ENCODE peak calls at places on chromosomes 4 and X, in four cellular contexts. E is CD8-positive, alpha-beta T cell; T is endothelial cell; C is neural crest cell. G is an unnamed sample.

GRCh38 chrX:13094780-13095425 is 50.5 kb upstream of the FAM9C start:
- DNase-seq in T (no peak), C (no peak), E (no peak), G (no peak)

GRCh38 chrX:34866636-34867035 is 76.0 kb upstream of the FAM47B start:
- DNase-seq in C (no peak), T (no peak), E (no peak), G (no peak)

GRCh38 chrX:68830486-68831404 is 1.9 kb downstream of the EFNB1 start:
- DNase-seq in E (no peak), C (no peak), T (no peak), G (no peak)

GRCh38 chr4:83219344-83219990 is 65.1 kb downstream of the COQ2 start:
- DNase-seq in T (no peak), C (no peak), E (no peak), G (no peak)

GRCh38 chr4:133741766-133742165 is 459.8 kb downstream of the PABPC4L start:
- DNase-seq in T (no peak), E (no peak), C (no peak), G (no peak)

GRCh38 chr4:131459430-131460101 is 1689.5 kb upstream of the PCDH10 start:
- DNase-seq in E (no peak), C (no peak), T (no peak), G (no peak)

GRCh38 chrX:37314526-37314925 is 34.6 kb upstream of the PRRG1 start:
- DNase-seq in T (no peak), C (no peak), E (no peak), G (no peak)

GRCh38 chr4:82785248-82786003 is 13.2 kb downstream of the SCD5 start:
- DNase-seq in E (no peak), C (no peak), T (no peak), G (no peak)

GRCh38 chr4:105543881-105544280 is 8.5 kb upstream of the ARHGEF38 start:
- DNase-seq in E (no peak), C (no peak), T (no peak), G (no peak)

GRCh38 chrX:108735087-108735679 is 1.2 kb downstream of the IRS4 start:
- DNase-seq in C (no peak), E (no peak), T (no peak), G (no peak)

GRCh38 chr4:55941881-55942280 is 6.9 kb upstream of the CEP135 start:
- DNase-seq in T (no peak), E (no peak), C (no peak), G (no peak)

GRCh38 chr4:54082168-54082567 is 17.8 kb upstream of the CHIC2 start:
- DNase-seq in T (no peak), E (no peak), C (no peak), G (no peak)

GRCh38 chrX:71606536-71607216 is 11.6 kb downstream of the CXCR3 start:
- DNase-seq in T (no peak), C (no peak), E (peak; percentile 19), G (no peak)

GRCh38 chr4:13522282-13523104 is 21.8 kb downstream of the NKX3-2 start:
- DNase-seq in T (no peak), E (no peak), C (no peak), G (no peak)

GRCh38 chr4:40309250-40309774 is 25.8 kb upstream of the CHRNA9 start:
- DNase-seq in T (peak; percentile 90), C (peak; percentile 92), E (peak; percentile 84), G (peak; percentile 84)

GRCh38 chr4:183723561-183724228 is 64.6 kb downstream of the TRAPPC11 start:
- DNase-seq in C (no peak), E (no peak), T (no peak), G (no peak)

GRCh38 chr4:164700471-164700870 is 53.5 kb upstream of the SMIM31 start:
- DNase-seq in E (no peak), T (peak; percentile 33), C (peak; percentile 15), G (no peak)

GRCh38 chr4:8051644-8052043 is 107.0 kb downstream of the ABLIM2 start:
- DNase-seq in E (no peak), C (no peak), T (no peak), G (no peak)

GRCh38 chr4:137794779-137795178 is 262.5 kb upstream of the PCDH18 start:
- DNase-seq in E (no peak), T (no peak), C (no peak), G (no peak)

GRCh38 chr4:95263391-95263790 is 285.4 kb downstream of the UNC5C start:
- DNase-seq in C (no peak), T (no peak), E (no peak), G (no peak)

GRCh38 chrX:68719181-68719903 is 71.9 kb downstream of the STARD8 start:
- DNase-seq in E (no peak), T (no peak), C (no peak), G (no peak)

GRCh38 chrX:50838820-50839600 is 25.0 kb upstream of the SHROOM4 start:
- DNase-seq in C (no peak), T (no peak), E (no peak), G (no peak)

GRCh38 chr4:128298852-128299251 is 11.2 kb upstream of the PGRMC2 start:
- DNase-seq in C (no peak), E (no peak), T (no peak), G (no peak)

GRCh38 chrX:24285082-24285481 is 28.8 kb downstream of the SUPT20HL2 start:
- DNase-seq in T (no peak), E (no peak), C (no peak), G (no peak)

GRCh38 chrX:48472225-48472624 is 2.2 kb upstream of the SLC38A5 start:
- DNase-seq in E (no peak), T (no peak), C (no peak), G (no peak)

GRCh38 chr4:86400216-86400615 is 40.4 kb upstream of the MAPK10 start:
- DNase-seq in T (no peak), E (no peak), C (no peak), G (no peak)

GRCh38 chr4:54234497-54235205 is 5.6 kb downstream of the PDGFRA start:
- DNase-seq in C (no peak), T (no peak), E (no peak), G (no peak)

GRCh38 chr4:118284169-118284568 is 68.6 kb downstream of the PRSS12 start:
- DNase-seq in E (no peak), T (no peak), C (no peak), G (no peak)

DNA sequence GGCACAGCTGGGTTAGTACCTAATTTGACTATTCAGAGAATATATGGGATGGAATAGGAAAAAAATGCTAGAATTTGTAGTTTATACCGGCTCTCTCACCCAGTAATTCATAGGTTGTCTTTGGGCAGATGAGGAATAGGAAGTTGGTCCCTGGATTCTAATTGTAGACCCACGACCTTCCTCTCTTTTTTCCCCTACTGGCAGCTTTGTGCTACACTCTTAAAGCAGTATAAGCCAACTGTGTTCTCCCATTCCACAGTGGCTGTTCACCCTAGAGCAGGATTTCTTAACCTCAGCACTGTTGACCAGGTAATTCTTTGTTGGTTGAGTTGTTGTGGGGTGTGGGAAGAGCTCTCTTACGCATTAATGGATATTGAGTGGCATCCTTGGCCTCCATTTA is 92.9 kb downstream of the FNIP2 start:
- DNase-seq in T (no peak), C (no peak), E (no peak), G (no peak)
- TF ChIP-seq CTCF in T (no peak), C (no peak), E (no peak), G (no peak)

GRCh38 chr4:32462944-32463343 is 1742.8 kb downstream of the PCDH7 start:
- DNase-seq in E (no peak), C (no peak), T (peak; percentile 34), G (no peak)
- TF ChIP-seq CTCF in E (no peak), C (peak; percentile 55), T (peak; percentile 70), G (no peak)

DNA sequence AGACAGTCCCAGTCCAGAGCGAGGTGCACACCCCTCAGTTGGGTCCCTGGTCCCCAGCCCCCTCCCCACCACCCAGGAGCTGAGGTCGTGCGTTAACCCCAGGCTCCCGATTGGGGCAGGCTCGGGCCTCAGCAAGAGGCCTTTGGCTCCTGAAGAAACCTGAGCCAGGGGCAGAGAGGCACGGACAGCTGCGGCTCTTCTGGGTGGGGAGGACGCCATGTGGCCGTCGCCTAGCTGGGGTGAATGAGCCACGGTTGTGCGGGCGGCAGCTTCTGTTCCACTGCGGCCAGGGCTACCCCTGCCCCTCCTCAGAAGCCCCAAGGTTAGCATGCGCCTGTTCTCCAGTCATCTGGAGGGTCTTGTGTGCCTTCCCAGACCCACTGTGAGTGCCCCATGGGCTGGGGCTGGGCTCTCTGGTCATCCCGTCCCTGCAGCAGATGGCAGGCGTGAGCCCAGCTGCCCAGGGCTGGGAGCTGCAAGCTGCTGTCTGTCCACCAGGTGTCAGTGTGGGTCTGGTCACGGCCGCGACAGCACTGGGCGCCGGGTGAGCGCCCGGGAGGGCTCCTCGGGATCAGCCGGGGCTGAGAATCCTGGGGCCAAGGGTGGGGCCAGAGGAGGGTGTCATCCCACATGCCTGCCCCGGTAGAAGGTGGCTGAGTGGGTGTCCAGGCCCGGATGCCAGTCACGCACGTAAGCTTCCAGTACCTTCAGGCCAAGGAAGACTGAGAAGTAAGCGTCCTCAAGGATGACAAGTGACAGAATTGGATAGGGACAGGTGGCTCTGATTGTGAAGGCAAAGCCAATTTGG is 21.9 kb downstream of the ATP2B3 start:
- DNase-seq in C (peak; percentile 81), T (peak; percentile 80), E (peak; percentile 19), G (peak; percentile 41)
- TF ChIP-seq CTCF in C (peak; percentile 77), T (peak; percentile 62), E (peak; percentile 51), G (peak; percentile 68)

DNA sequence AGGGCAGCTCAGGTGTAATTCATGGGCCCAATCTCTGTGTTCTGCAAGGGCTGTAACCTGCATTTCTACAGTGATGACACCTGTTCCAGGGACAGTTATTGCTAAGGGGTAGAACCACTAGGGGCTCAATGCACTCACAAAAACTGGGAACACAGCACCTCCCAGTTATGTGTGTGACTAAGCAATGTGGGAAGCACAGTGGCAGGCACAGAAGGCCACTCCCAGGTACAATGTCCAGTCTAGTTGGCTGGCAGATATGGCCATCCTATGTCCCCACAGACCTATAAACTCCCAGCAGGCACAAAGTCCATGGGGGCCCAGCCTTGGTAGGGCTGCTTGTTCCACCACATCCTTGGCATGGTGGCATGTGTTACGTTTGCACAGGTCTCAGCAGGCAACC is 25.7 kb downstream of the CXCL13 start:
- DNase-seq in T (no peak), C (no peak), E (no peak), G (no peak)
- TF ChIP-seq CTCF in T (no peak), C (no peak), E (no peak), G (no peak)

DNA sequence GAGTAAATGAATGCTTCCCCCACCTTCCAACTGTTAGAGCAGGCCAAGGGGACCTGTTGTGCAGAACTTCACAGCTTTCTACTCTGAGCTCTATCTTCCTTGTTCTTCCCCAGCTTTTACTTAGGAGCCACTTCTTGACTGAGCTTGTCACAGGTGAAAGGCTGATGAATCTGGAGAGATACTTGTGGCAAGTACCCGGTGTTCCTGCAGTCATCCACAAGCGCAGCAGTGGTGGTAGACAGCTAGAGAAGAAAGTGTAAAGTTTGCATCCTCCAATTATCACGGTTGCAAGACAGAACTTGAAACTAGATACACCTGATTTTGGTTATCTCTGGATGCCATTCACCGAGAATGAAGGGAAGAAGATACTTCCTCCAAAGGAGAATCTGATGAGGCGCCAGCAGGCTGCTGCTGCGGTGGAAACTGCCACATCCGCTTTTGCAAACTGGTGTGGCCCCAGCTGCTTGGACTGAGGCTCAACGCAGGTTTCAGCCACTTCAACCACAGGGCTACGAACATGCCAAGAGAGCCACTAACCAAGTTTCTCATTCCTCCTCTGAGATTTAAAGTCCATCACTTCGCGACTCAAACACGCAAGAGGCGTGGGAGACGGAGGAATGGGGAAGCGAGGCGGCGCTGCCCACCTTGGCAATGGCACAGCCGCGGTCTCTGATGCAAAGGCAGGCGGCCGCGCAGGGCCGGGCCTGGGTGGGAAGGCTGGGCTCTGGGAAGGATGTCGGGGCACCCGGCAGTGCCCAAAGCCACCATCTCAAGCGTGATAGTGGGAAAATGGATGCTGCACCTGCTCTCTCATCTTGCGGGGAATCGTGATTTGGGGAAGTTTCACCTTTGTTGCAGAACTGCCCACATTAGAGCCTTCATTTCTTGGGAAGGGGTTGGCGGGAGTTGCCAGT is 1.3 kb upstream of the FHIP1A start:
- DNase-seq in C (no peak), E (no peak), T (peak; percentile 29), G (no peak)
- TF ChIP-seq CTCF in C (no peak), E (no peak), T (no peak), G (no peak)